ENCODE peak calls at places on chromosomes 4 and X, in four cellular contexts. S is IMR-90, N is immature natural killer cell, G is GM23248. B is an unnamed sample.

GRCh38 chrX:1300449-1300848 is 31.8 kb downstream of the CSF2RA start:
- DNase-seq in S (no peak), N (no peak), G (no peak), B (no peak)

GRCh38 chrX:102966701-102967100 is 29.6 kb downstream of the RAB40AL start:
- DNase-seq in S (peak), N (no peak), G (peak), B (no peak)

GRCh38 chr4:132910226-132910748 is 238.8 kb upstream of the PCDH10 start:
- DNase-seq in S (no peak), N (no peak), G (no peak), B (no peak)

GRCh38 chr4:172143605-172144314 is 330.6 kb downstream of the GALNTL6 start:
- DNase-seq in S (no peak), N (no peak), G (no peak), B (no peak)

GRCh38 chr4:122293374-122294365 is 85.1 kb upstream of the ADAD1 start:
- DNase-seq in S (no peak), N (no peak), G (no peak), B (no peak)

GRCh38 chrX:67582436-67582835 is 38.6 kb downstream of the AR start:
- DNase-seq in S (no peak), N (no peak), G (peak), B (no peak)

GRCh38 chrX:149898554-149898953 is 17.6 kb downstream of the MAGEA8 start:
- DNase-seq in S (no peak), N (no peak), G (no peak), B (no peak)

GRCh38 chr4:10554694-10555093 is 97.5 kb upstream of the ZNF518B start:
- DNase-seq in S (peak), N (peak), G (peak), B (peak)

GRCh38 chrX:95145848-95146540 is 1472.0 kb downstream of the FAM133A start:
- DNase-seq in S (no peak), N (no peak), G (no peak), B (peak)

GRCh38 chr4:124167602-124168001 is 544.9 kb downstream of the ANKRD50 start:
- DNase-seq in S (no peak), N (no peak), G (peak), B (no peak)

GRCh38 chr4:113157086-113157857 is 107.8 kb downstream of the ANK2 start:
- DNase-seq in S (no peak), N (no peak), G (no peak), B (no peak)

GRCh38 chr4:87093443-87094123 is 126.8 kb downstream of the KLHL8 start:
- DNase-seq in S (peak), N (peak), G (peak), B (peak)

B was measured in NAMALWA.